ENCODE peak calls at places on chromosomes 4 and X, in ten cellular contexts. R is activated CD8-positive, alpha-beta T cell treated with anti-CD3 and anti-CD28 coated beads, Interleukin-2, amount 10 ng/mL, durations not matched to agents 7 days and 5 days; E is RPMI8226; G is sciatic nerve; K is activated CD4-positive, alpha-beta T cell treated with anti-CD3 and anti-CD28 coated beads, Interleukin-2, amount 10 ng/mL, durations not matched to agents 7 days and 5 days; C is stimulated activated CD4-positive, alpha-beta T cell treated with anti-CD3 and anti-CD28 coated beads, Interleukin-15, amount 100 ng/mL, for 1 hour; J is iPS DF 6.9; A is ACHN; T is ELF-1; I is NCI-H774. U is an unnamed sample.

GRCh38 chrX:48802813-48803261 is 970 bp downstream of the HDAC6 start:
- DNase-seq in R (no peak), E (no peak), G (no peak), K (no peak), C (no peak), J (no peak), A (peak; percentile 10), T (peak; percentile 36), I (no peak), U (no peak)

GRCh38 chr4:86592553-86593249 is 1.4 kb upstream of the PTPN13 start:
- DNase-seq in R (no peak), E (no peak), G (no peak), K (no peak), C (no peak), J (no peak), A (peak; percentile 80), T (no peak), I (no peak), U (no peak)

GRCh38 chr4:57064120-57064519 is 46.1 kb downstream of the IGFBP7 start:
- DNase-seq in R (no peak), E (no peak), G (no peak), K (no peak), C (no peak), J (no peak), A (no peak), T (no peak), I (no peak), U (no peak)

GRCh38 chr4:149754526-149754925 is 61.1 kb downstream of the IQCM start:
- DNase-seq in R (no peak), E (no peak), G (no peak), K (no peak), C (no peak), J (no peak), A (no peak), T (no peak), I (no peak), U (no peak)

GRCh38 chrX:18981124-18981807 is 2.6 kb downstream of the PHKA2 start:
- DNase-seq in R (no peak), E (no peak), G (no peak), K (no peak), C (no peak), J (no peak), A (no peak), T (no peak), I (no peak), U (no peak)

GRCh38 chr4:184306949-184307348 is 89.3 kb upstream of the ENPP6 start:
- DNase-seq in R (peak; percentile 23), E (no peak), G (no peak), K (no peak), C (no peak), J (no peak), A (no peak), T (no peak), I (no peak), U (no peak)

GRCh38 chr4:173168396-173169177 is at the start of gene GALNT7:
- DNase-seq in R (peak; percentile 75), E (peak; percentile 65), G (peak; percentile 74), K (peak; percentile 72), C (peak; percentile 52), J (peak; percentile 66), A (peak; percentile 81), T (peak; percentile 83), I (peak; percentile 43), U (peak; percentile 80)

GRCh38 chr4:7366180-7366957 is 68.4 kb downstream of the PSAPL1 start:
- DNase-seq in R (no peak), E (peak; percentile 62), G (no peak), K (no peak), C (no peak), J (no peak), A (no peak), T (no peak), I (no peak), U (no peak)

GRCh38 chrX:16671005-16671404 is 21.0 kb downstream of the S100G start:
- DNase-seq in R (peak; percentile 41), E (peak; percentile 25), G (no peak), K (peak; percentile 42), C (no peak), J (no peak), A (peak; percentile 25), T (peak; percentile 41), I (no peak), U (no peak)

U was measured in ascending aorta.